ENCODE peak calls at places on chromosomes 4 and X, in seven cellular contexts. X, I, V, O, L, S and U are unnamed samples.

GRCh38 chr4:184812651-184813181 is 13.1 kb downstream of the ACSL1 start:
- DNase-seq in O (no peak), V (peak), I (no peak), L (no peak), X (no peak), S (no peak), U (no peak)

GRCh38 chr4:188941524-188942109 is 802.4 kb downstream of the TRIML1 start:
- DNase-seq in O (no peak), X (no peak), L (no peak), I (no peak), V (peak), S (no peak), U (peak)

GRCh38 chr4:24686866-24687672 is 102.7 kb upstream of the DHX15 start:
- DNase-seq in I (no peak), S (peak), O (no peak), X (no peak), V (no peak), L (no peak), U (peak)

GRCh38 chrX:123899701-123900100 is 39.8 kb downstream of the XIAP start:
- DNase-seq in O (no peak), S (peak), I (no peak), L (no peak), V (peak), X (no peak), U (no peak)

GRCh38 chrX:24054182-24055042 is at the start of gene EIF2S3:
- DNase-seq in I (peak), L (peak), S (peak), V (peak), X (peak), O (peak), U (peak)

GRCh38 chr4:76153356-76153755 is 5.2 kb upstream of the NUP54 start:
- DNase-seq in I (no peak), X (no peak), O (no peak), S (no peak), V (no peak), L (no peak), U (no peak)

GRCh38 chr4:113565702-113566012 is 195.9 kb downstream of the CAMK2D start:
- DNase-seq in V (no peak), S (no peak), I (no peak), X (no peak), O (no peak), L (no peak), U (no peak)

GRCh38 chr4:119099227-119099910 is 36.3 kb upstream of the MYOZ2 start:
- DNase-seq in V (peak), X (no peak), I (no peak), S (no peak), L (no peak), O (no peak), U (no peak)

GRCh38 chr4:126916626-126917140 is 716.1 kb upstream of the INTU start:
- DNase-seq in O (no peak), I (no peak), V (peak), S (no peak), X (no peak), L (no peak), U (no peak)

GRCh38 chr4:70829492-70829891 is 10.2 kb downstream of the GRSF1 start:
- DNase-seq in L (no peak), X (no peak), I (no peak), S (no peak), V (no peak), O (no peak), U (no peak)

GRCh38 chrX:85140963-85141362 is 102.6 kb downstream of the SATL1 start:
- DNase-seq in S (no peak), O (no peak), X (no peak), V (no peak), I (no peak), L (no peak), U (no peak)

GRCh38 chrX:49995795-49996455 is 73.5 kb downstream of the CLCN5 start:
- DNase-seq in V (peak), S (no peak), X (no peak), I (no peak), L (no peak), O (no peak), U (no peak)

GRCh38 chrX:143757887-143758286 is 37.3 kb upstream of the SPANXN2 start:
- DNase-seq in V (no peak), O (no peak), S (no peak), X (no peak), L (no peak), I (no peak), U (no peak)

GRCh38 chr4:181597766-181598165 is 645.4 kb upstream of the TENM3 start:
- DNase-seq in S (no peak), O (no peak), V (peak), L (no peak), I (no peak), X (no peak), U (no peak)

GRCh38 chr4:103996637-103997036 is 276.9 kb upstream of the TACR3 start:
- DNase-seq in S (no peak), O (no peak), X (no peak), I (no peak), L (no peak), V (peak), U (peak)

GRCh38 chrX:73214366-73215094 is at the start of gene NAP1L2:
- DNase-seq in S (peak), I (peak), X (no peak), L (peak), O (no peak), V (peak), U (no peak)

GRCh38 chrX:38805294-38806053 is 4.2 kb downstream of the MID1IP1 start:
- DNase-seq in L (peak), V (peak), I (peak), S (peak), X (peak), O (no peak), U (no peak)

GRCh38 chrX:9148626-9149385 is 114.9 kb upstream of the FAM9B start:
- DNase-seq in O (no peak), S (no peak), I (no peak), V (peak), X (no peak), L (no peak), U (no peak)

GRCh38 chr4:145937990-145938611 is 522 bp downstream of the ZNF827 start:
- DNase-seq in V (peak), O (no peak), X (no peak), S (peak), L (peak), I (no peak), U (no peak)

GRCh38 chr4:165865995-165866650 is 6.9 kb upstream of the TLL1 start:
- DNase-seq in V (no peak), X (no peak), S (no peak), O (no peak), L (no peak), I (no peak), U (no peak)

GRCh38 chr4:152073738-152074137 is 312.9 kb upstream of the GATB start:
- DNase-seq in L (no peak), V (peak), S (no peak), I (no peak), O (no peak), X (no peak), U (no peak)

GRCh38 chrX:12210921-12211320 is 72.6 kb downstream of the FRMPD4 start:
- DNase-seq in S (no peak), L (no peak), V (peak), X (no peak), I (no peak), O (no peak), U (no peak)

GRCh38 chrX:72620550-72621145 is 48.0 kb upstream of the HDAC8 start:
- DNase-seq in L (no peak), X (peak), V (peak), I (no peak), O (peak), S (peak), U (peak)

GRCh38 chr4:126238010-126238409 is 923.3 kb downstream of the FAT4 start:
- DNase-seq in O (no peak), V (no peak), L (no peak), X (no peak), I (no peak), S (no peak), U (no peak)

GRCh38 chr4:152901205-152901604 is 34.9 kb upstream of the FHDC1 start:
- DNase-seq in O (no peak), S (no peak), X (no peak), L (no peak), V (no peak), I (no peak), U (no peak)

GRCh38 chr4:4852591-4853362 is 6.7 kb upstream of the MSX1 start:
- DNase-seq in I (no peak), L (no peak), X (no peak), V (peak), S (peak), O (no peak), U (no peak)

GRCh38 chr4:77785669-77786068 is 33.5 kb downstream of the CNOT6L start:
- DNase-seq in V (no peak), L (no peak), O (no peak), S (no peak), X (no peak), I (no peak), U (no peak)

GRCh38 chr4:153637201-153637600 is 46.9 kb upstream of the TLR2 start:
- DNase-seq in V (no peak), X (no peak), I (no peak), S (no peak), L (no peak), O (no peak), U (no peak)

GRCh38 chr4:3644849-3645627 is 112.8 kb upstream of the LRPAP1 start:
- DNase-seq in I (peak), L (no peak), S (no peak), X (no peak), O (no peak), V (peak), U (no peak)

GRCh38 chr4:6469144-6469543 is 3.3 kb downstream of the PPP2R2C start:
- DNase-seq in I (no peak), O (no peak), S (no peak), X (no peak), L (no peak), V (no peak), U (no peak)

GRCh38 chr4:169765845-169766244 is 8.1 kb upstream of the HPF1 start:
- DNase-seq in S (no peak), L (no peak), X (no peak), V (no peak), O (no peak), I (no peak), U (no peak)

GRCh38 chrX:9788908-9789307 is 2.7 kb downstream of the SHROOM2 start:
- DNase-seq in X (no peak), O (no peak), I (no peak), V (no peak), S (peak), L (no peak), U (no peak)

GRCh38 chr4:24422644-24423043 is 161.7 kb downstream of the DHX15 start:
- DNase-seq in S (no peak), I (no peak), V (no peak), O (no peak), L (no peak), X (no peak), U (no peak)

GRCh38 chr4:112514079-112514448 is 1.9 kb downstream of the NEUROG2 start:
- DNase-seq in V (no peak), I (no peak), X (no peak), O (no peak), L (peak), S (no peak), U (no peak)

GRCh38 chr4:150038335-150039076 is 39.7 kb upstream of the DCLK2 start:
- DNase-seq in X (no peak), L (no peak), O (no peak), I (no peak), S (no peak), V (no peak), U (no peak)

GRCh38 chr4:155604718-155605601 is 61.7 kb upstream of the GUCY1A1 start:
- DNase-seq in X (no peak), I (no peak), V (peak), S (no peak), L (no peak), O (no peak), U (no peak)

GRCh38 chr4:149766135-149766534 is 49.5 kb downstream of the IQCM start:
- DNase-seq in L (no peak), X (no peak), S (no peak), V (no peak), O (no peak), I (no peak), U (no peak)

GRCh38 chr4:56656346-56656643 is 24.8 kb downstream of the HOPX start:
- DNase-seq in O (no peak), V (no peak), I (peak), L (peak), S (peak), X (peak), U (no peak)

GRCh38 chrX:119763836-119764387 is 5.5 kb downstream of the SOWAHD start:
- DNase-seq in O (no peak), S (no peak), L (no peak), I (no peak), X (no peak), V (no peak), U (no peak)

GRCh38 chrX:122641826-122642225 is 542.3 kb upstream of the GRIA3 start:
- DNase-seq in X (no peak), I (no peak), L (no peak), O (no peak), V (peak), S (no peak), U (no peak)